ENCODE peak calls at places on chromosomes 5 and 9, in four cellular contexts. One of them, this sample, is unnamed.
A peak's percentile ranks its signal among the peaks of the same experiment; 100 is the strongest.

GRCh38 chr5:177096162-177097015 is 9.7 kb downstream of the FGFR4 start:
- DNase-seq in neuronal stem cell: no peak
- DNase-seq in mesendoderm: no peak
- DNase-seq in H1: no peak
- DNase-seq in this sample: no peak

GRCh38 chr5:128435861-128436260 is 102.2 kb downstream of the FBN2 start:
- DNase-seq in neuronal stem cell: no peak
- DNase-seq in mesendoderm: no peak
- DNase-seq in H1: no peak
- DNase-seq in this sample: no peak

GRCh38 chr5:151661968-151662732 is 24.6 kb downstream of the SPARC start:
- DNase-seq in neuronal stem cell: no peak
- DNase-seq in mesendoderm: no peak
- DNase-seq in H1: no peak
- DNase-seq in this sample: no peak

GRCh38 chr9:13113201-13113600 is 166.3 kb downstream of the MPDZ start:
- DNase-seq in neuronal stem cell: no peak
- DNase-seq in mesendoderm: no peak
- DNase-seq in H1: no peak
- DNase-seq in this sample: peak; percentile 72

GRCh38 chr5:57494104-57495098 is 11.8 kb upstream of the ACTBL2 start:
- DNase-seq in neuronal stem cell: no peak
- DNase-seq in mesendoderm: peak; percentile 87
- DNase-seq in H1: no peak
- DNase-seq in this sample: peak; percentile 98

GRCh38 chr9:98780059-98780749 is 16.2 kb downstream of the ANKS6 start:
- DNase-seq in neuronal stem cell: no peak
- DNase-seq in mesendoderm: no peak
- DNase-seq in H1: no peak
- DNase-seq in this sample: no peak

GRCh38 chr9:71681104-71681707 is 87.1 kb downstream of the CEMIP2 start:
- DNase-seq in neuronal stem cell: no peak
- DNase-seq in mesendoderm: no peak
- DNase-seq in H1: no peak
- DNase-seq in this sample: peak; percentile 44

GRCh38 chr5:74257645-74258328 is 382.7 kb downstream of the ENC1 start:
- DNase-seq in neuronal stem cell: no peak
- DNase-seq in mesendoderm: no peak
- DNase-seq in H1: no peak
- DNase-seq in this sample: peak; percentile 55

GRCh38 chr5:133870661-133871060 is 97.8 kb downstream of the C5orf15 start:
- DNase-seq in neuronal stem cell: no peak
- DNase-seq in mesendoderm: peak; percentile 41
- DNase-seq in H1: no peak
- DNase-seq in this sample: peak; percentile 58

GRCh38 chr5:173781826-173782670 is 106.1 kb upstream of the CPEB4 start:
- DNase-seq in neuronal stem cell: no peak
- DNase-seq in mesendoderm: peak; percentile 42
- DNase-seq in H1: no peak
- DNase-seq in this sample: peak; percentile 94

GRCh38 chr5:18393546-18393945 is 759.3 kb downstream of the TAF11L14 start:
- DNase-seq in neuronal stem cell: no peak
- DNase-seq in mesendoderm: peak; percentile 40
- DNase-seq in H1: no peak
- DNase-seq in this sample: no peak

GRCh38 chr5:113217619-113218184 is 217.1 kb downstream of the TSSK1B start:
- DNase-seq in neuronal stem cell: no peak
- DNase-seq in mesendoderm: no peak
- DNase-seq in H1: no peak
- DNase-seq in this sample: no peak

GRCh38 chr5:172284275-172284971 is 859 bp upstream of the UBTD2 start:
- DNase-seq in neuronal stem cell: no peak
- DNase-seq in mesendoderm: peak; percentile 65
- DNase-seq in H1: peak; percentile 77
- DNase-seq in this sample: no peak

GRCh38 chr5:76529464-76530344 is 93.5 kb downstream of the F2RL2 start:
- DNase-seq in neuronal stem cell: no peak
- DNase-seq in mesendoderm: no peak
- DNase-seq in H1: no peak
- DNase-seq in this sample: no peak

GRCh38 chr5:150329038-150329437 is 26.3 kb upstream of the ARSI start:
- DNase-seq in neuronal stem cell: no peak
- DNase-seq in mesendoderm: no peak
- DNase-seq in H1: no peak
- DNase-seq in this sample: no peak

GRCh38 chr9:136990233-136990911 is 1.9 kb upstream of the PAXX start:
- DNase-seq in neuronal stem cell: no peak
- DNase-seq in mesendoderm: no peak
- DNase-seq in H1: no peak
- DNase-seq in this sample: no peak

GRCh38 chr9:93259490-93260289 is 75.8 kb downstream of the WNK2 start:
- DNase-seq in neuronal stem cell: no peak
- DNase-seq in mesendoderm: no peak
- DNase-seq in H1: peak; percentile 41
- DNase-seq in this sample: no peak

GRCh38 chr5:75601996-75602395 is 9.3 kb upstream of the ANKDD1B start:
- DNase-seq in neuronal stem cell: no peak
- DNase-seq in mesendoderm: peak; percentile 44
- DNase-seq in H1: no peak
- DNase-seq in this sample: peak; percentile 97

GRCh38 chr5:107744418-107745330 is 73.9 kb upstream of the EFNA5 start:
- DNase-seq in neuronal stem cell: peak; percentile 64
- DNase-seq in mesendoderm: peak; percentile 18
- DNase-seq in H1: peak; percentile 53
- DNase-seq in this sample: no peak

GRCh38 chr5:61217251-61217650 is 55.0 kb upstream of the SMIM15 start:
- DNase-seq in neuronal stem cell: no peak
- DNase-seq in mesendoderm: no peak
- DNase-seq in H1: no peak
- DNase-seq in this sample: no peak

GRCh38 chr5:66655395-66656324 is 59.5 kb downstream of the MAST4 start:
- DNase-seq in neuronal stem cell: no peak
- DNase-seq in mesendoderm: peak; percentile 22
- DNase-seq in H1: no peak
- DNase-seq in this sample: no peak

GRCh38 chr9:77708416-77708815 is 60.3 kb upstream of the GNA14 start:
- DNase-seq in neuronal stem cell: no peak
- DNase-seq in mesendoderm: no peak
- DNase-seq in H1: no peak
- DNase-seq in this sample: peak; percentile 79

GRCh38 chr9:107733530-107733907 is 243.9 kb upstream of the KLF4 start:
- DNase-seq in neuronal stem cell: no peak
- DNase-seq in mesendoderm: no peak
- DNase-seq in H1: no peak
- DNase-seq in this sample: no peak

GRCh38 chr9:128370367-128370751 is 815 bp upstream of the URM1 start:
- DNase-seq in neuronal stem cell: no peak
- DNase-seq in mesendoderm: no peak
- DNase-seq in H1: no peak
- DNase-seq in this sample: no peak

GRCh38 chr5:44868541-44868940 is 59.8 kb downstream of the MRPS30 start:
- DNase-seq in neuronal stem cell: no peak
- DNase-seq in mesendoderm: no peak
- DNase-seq in H1: no peak
- DNase-seq in this sample: no peak

GRCh38 chr5:149423287-149424268 is 44.5 kb upstream of the IL17B start:
- DNase-seq in neuronal stem cell: no peak
- DNase-seq in mesendoderm: peak; percentile 50
- DNase-seq in H1: no peak
- DNase-seq in this sample: peak; percentile 85

GRCh38 chr9:81031422-81032029 is 657.8 kb downstream of the TLE1 start:
- DNase-seq in neuronal stem cell: no peak
- DNase-seq in mesendoderm: peak; percentile 23
- DNase-seq in H1: no peak
- DNase-seq in this sample: peak; percentile 15

GRCh38 chr5:68331202-68332108 is 115.9 kb downstream of the PIK3R1 start:
- DNase-seq in neuronal stem cell: no peak
- DNase-seq in mesendoderm: no peak
- DNase-seq in H1: no peak
- DNase-seq in this sample: peak; percentile 80

GRCh38 chr5:146910239-146910638 is 31.7 kb upstream of the PPP2R2B start:
- DNase-seq in neuronal stem cell: no peak
- DNase-seq in mesendoderm: no peak
- DNase-seq in H1: no peak
- DNase-seq in this sample: no peak

GRCh38 chr5:94522099-94522498 is 96.3 kb downstream of the KIAA0825 start:
- DNase-seq in neuronal stem cell: no peak
- DNase-seq in mesendoderm: no peak
- DNase-seq in H1: no peak
- DNase-seq in this sample: peak; percentile 20

GRCh38 chr5:157265714-157266285 is at the start of gene CYFIP2:
- DNase-seq in neuronal stem cell: peak; percentile 60
- DNase-seq in mesendoderm: peak; percentile 74
- DNase-seq in H1: no peak
- DNase-seq in this sample: peak; percentile 4

GRCh38 chr9:37574241-37574721 is 1.9 kb downstream of the FBXO10 start:
- DNase-seq in neuronal stem cell: no peak
- DNase-seq in mesendoderm: peak; percentile 73
- DNase-seq in H1: no peak
- DNase-seq in this sample: peak; percentile 62

GRCh38 chr5:169027456-169028118 is 273.4 kb downstream of the SLIT3 start:
- DNase-seq in neuronal stem cell: no peak
- DNase-seq in mesendoderm: peak; percentile 53
- DNase-seq in H1: no peak
- DNase-seq in this sample: no peak

GRCh38 chr9:130893250-130894101 is 3.1 kb downstream of the QRFP start:
- DNase-seq in neuronal stem cell: no peak
- DNase-seq in mesendoderm: peak; percentile 31
- DNase-seq in H1: no peak
- DNase-seq in this sample: no peak

GRCh38 chr5:132134384-132134783 is 60.8 kb downstream of the CSF2 start:
- DNase-seq in neuronal stem cell: no peak
- DNase-seq in mesendoderm: peak; percentile 2
- DNase-seq in H1: no peak
- DNase-seq in this sample: peak; percentile 30

GRCh38 chr5:91963166-91963565 is 580.0 kb upstream of the ARRDC3 start:
- DNase-seq in neuronal stem cell: no peak
- DNase-seq in mesendoderm: no peak
- DNase-seq in H1: no peak
- DNase-seq in this sample: no peak

GRCh38 chr5:133612021-133612860 is at the start of gene FSTL4:
- DNase-seq in neuronal stem cell: peak; percentile 33
- DNase-seq in mesendoderm: peak; percentile 35
- DNase-seq in H1: peak; percentile 80
- DNase-seq in this sample: no peak

GRCh38 chr5:148922606-148923005 is 96.2 kb downstream of the ADRB2 start:
- DNase-seq in neuronal stem cell: no peak
- DNase-seq in mesendoderm: no peak
- DNase-seq in H1: no peak
- DNase-seq in this sample: peak; percentile 28

GRCh38 chr5:41834506-41834905 is 35.7 kb downstream of the OXCT1 start:
- DNase-seq in neuronal stem cell: no peak
- DNase-seq in mesendoderm: no peak
- DNase-seq in H1: no peak
- DNase-seq in this sample: no peak

GRCh38 chr5:25516136-25516535 is 871.4 kb upstream of the CDH10 start:
- DNase-seq in neuronal stem cell: no peak
- DNase-seq in mesendoderm: no peak
- DNase-seq in H1: no peak
- DNase-seq in this sample: no peak
- H3K18ac ChIP-seq in neuronal stem cell: no peak overlapping the region
- H3K18ac ChIP-seq in mesendoderm: no peak overlapping the region
- H3K18ac ChIP-seq in H1: no peak overlapping the region
- H3K18ac ChIP-seq in this sample: no peak overlapping the region

GRCh38 chr9:133149130-133150015 is 14.3 kb downstream of the GBGT1 start:
- DNase-seq in neuronal stem cell: peak; percentile 86
- DNase-seq in mesendoderm: peak; percentile 92
- DNase-seq in H1: peak; percentile 90
- DNase-seq in this sample: peak; percentile 88
- H3K18ac ChIP-seq in neuronal stem cell: peak overlapping the region; percentile 100
- H3K18ac ChIP-seq in mesendoderm: peak overlapping the region; percentile 2
- H3K18ac ChIP-seq in H1: peak overlapping the region; percentile 78
- H3K18ac ChIP-seq in this sample: no peak overlapping the region

GRCh38 chr9:33263936-33264472 is 504 bp downstream of the BAG1 start:
- DNase-seq in neuronal stem cell: no peak
- DNase-seq in mesendoderm: no peak
- DNase-seq in H1: no peak
- DNase-seq in this sample: no peak
- H3K18ac ChIP-seq in neuronal stem cell: peak overlapping the region; percentile 90
- H3K18ac ChIP-seq in mesendoderm: peak overlapping the region; percentile 20
- H3K18ac ChIP-seq in H1: peak overlapping the region; percentile 67
- H3K18ac ChIP-seq in this sample: peak overlapping the region; percentile 21

GRCh38 chr5:154276236-154276792 is 85.8 kb downstream of the GALNT10 start:
- DNase-seq in neuronal stem cell: no peak
- DNase-seq in mesendoderm: no peak
- DNase-seq in H1: no peak
- DNase-seq in this sample: no peak

GRCh38 chr5:154278908-154279307 is 88.4 kb downstream of the GALNT10 start:
- DNase-seq in neuronal stem cell: no peak
- DNase-seq in mesendoderm: no peak
- DNase-seq in H1: no peak
- DNase-seq in this sample: peak; percentile 58

GRCh38 chr5:154276932-154277331 is 86.4 kb downstream of the GALNT10 start:
- DNase-seq in neuronal stem cell: no peak
- DNase-seq in mesendoderm: no peak
- DNase-seq in H1: no peak
- DNase-seq in this sample: peak; percentile 97

GRCh38 chr5:154278172-154278571 is 87.6 kb downstream of the GALNT10 start:
- DNase-seq in neuronal stem cell: no peak
- DNase-seq in mesendoderm: no peak
- DNase-seq in H1: no peak
- DNase-seq in this sample: peak; percentile 19

GRCh38 chr5:154277499-154277898 is 87.0 kb downstream of the GALNT10 start:
- DNase-seq in neuronal stem cell: no peak
- DNase-seq in mesendoderm: no peak
- DNase-seq in H1: no peak
- DNase-seq in this sample: no peak
- H3K18ac ChIP-seq in neuronal stem cell: no peak overlapping the region
- H3K18ac ChIP-seq in mesendoderm: no peak overlapping the region
- H3K18ac ChIP-seq in H1: no peak overlapping the region
- H3K18ac ChIP-seq in this sample: peak overlapping the region; percentile 90

DNA sequence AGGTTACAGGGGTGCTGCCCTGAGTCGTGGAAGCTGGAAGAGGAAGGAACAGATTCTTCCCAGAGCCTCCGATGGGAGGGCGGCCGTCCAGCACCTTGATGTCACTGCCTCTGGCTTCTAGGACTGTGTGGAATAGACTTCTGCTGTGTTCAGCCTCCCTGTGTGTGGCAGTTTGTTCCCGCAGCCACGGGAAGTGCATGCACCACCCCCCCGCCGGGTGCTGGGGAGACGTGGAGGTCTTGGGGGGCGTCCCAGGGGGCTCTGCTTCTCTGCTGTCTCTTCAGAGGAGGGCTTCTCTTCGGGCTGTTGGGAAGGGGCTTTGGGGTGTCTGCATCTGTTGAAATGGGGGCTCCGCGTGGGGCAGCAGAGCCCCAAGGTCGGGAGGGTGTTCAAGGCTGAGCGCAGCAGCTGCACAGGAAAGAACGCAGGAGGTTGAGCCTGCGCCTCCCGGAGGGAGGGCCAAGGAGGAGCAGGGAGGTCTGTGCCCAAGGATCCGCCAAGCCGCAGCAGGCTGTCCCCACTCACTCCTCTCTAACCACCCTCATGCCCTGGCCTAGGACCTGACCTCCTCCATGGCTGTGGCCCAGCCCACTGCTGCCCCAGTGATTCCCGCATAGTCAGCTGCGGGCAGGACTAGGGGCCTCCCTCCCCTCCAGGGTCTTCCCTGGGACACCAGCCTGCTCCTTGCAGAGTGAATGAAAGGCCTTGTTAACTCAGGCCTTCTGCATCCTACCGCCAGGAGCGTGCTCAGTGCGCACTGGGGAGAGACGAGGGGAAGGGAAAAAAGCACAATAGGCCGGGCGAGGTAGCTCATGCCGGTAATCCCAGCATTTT is 45.0 kb downstream of the ROPN1L start:
- DNase-seq in neuronal stem cell: no peak
- DNase-seq in mesendoderm: no peak
- DNase-seq in H1: no peak
- DNase-seq in this sample: no peak
- H3K18ac ChIP-seq in neuronal stem cell: peak overlapping the region; percentile 81
- H3K18ac ChIP-seq in mesendoderm: no peak overlapping the region
- H3K18ac ChIP-seq in H1: no peak overlapping the region
- H3K18ac ChIP-seq in this sample: peak overlapping the region; percentile 9